ENCODE peak calls at places on chromosomes 2 and 18, in five cellular contexts. T is breast epithelium, P is lower lobe of right lung, K is BE2C, N is psoas muscle. O is an unnamed sample. For H3K36me3, the result is how much of the 10 kb centered on the place peaks cover.

GRCh38 chr18:44680271-44681038 is at the start of gene SETBP1:
- DNase-seq in T (peak), P (peak), K (peak), N (peak), O (peak)

GRCh38 chr2:149037851-149038250 is 648 bp upstream of the LYPD6B start:
- DNase-seq in T (no peak), P (no peak), K (no peak), N (no peak), O (no peak)

GRCh38 chr18:73842795-73843394 is 304.7 kb downstream of the FBXO15 start:
- DNase-seq in T (no peak), P (no peak), K (peak), N (peak), O (no peak)

GRCh38 chr18:42706618-42707017 is 408.9 kb downstream of the RIT2 start:
- DNase-seq in T (peak), P (peak), K (peak), N (no peak), O (no peak)

GRCh38 chr2:159454185-159454584 is 162.2 kb downstream of the BAZ2B start:
- DNase-seq in T (no peak), P (no peak), K (no peak), N (no peak), O (no peak)

GRCh38 chr2:98078699-98079098 is 8.3 kb upstream of the VWA3B start:
- DNase-seq in T (no peak), P (no peak), K (no peak), N (no peak), O (no peak)

GRCh38 chr2:111116843-111117665 is 3.7 kb upstream of the BCL2L11 start:
- DNase-seq in T (peak), P (peak), K (peak), N (peak), O (peak)

GRCh38 chr2:151826737-151827157 is 1.5 kb downstream of the ARL5A start:
- DNase-seq in T (no peak), P (no peak), K (no peak), N (no peak), O (no peak)

GRCh38 chr18:11002277-11002676 is 147.1 kb downstream of the PIEZO2 start:
- DNase-seq in T (no peak), P (no peak), K (no peak), N (no peak), O (no peak)

GRCh38 chr2:50315366-50315765 is 716.6 kb downstream of the NRXN1 start:
- DNase-seq in T (no peak), P (no peak), K (no peak), N (no peak), O (no peak)

GRCh38 chr2:204550738-204551137 is 5.5 kb downstream of the PARD3B start:
- DNase-seq in T (no peak), P (no peak), K (no peak), N (no peak), O (no peak)

GRCh38 chr2:201643216-201643651 is at the start of gene TMEM237:
- DNase-seq in T (no peak), P (peak), K (peak), N (peak), O (no peak)

GRCh38 chr18:49728542-49728941 is 84.8 kb downstream of the ACAA2 start:
- DNase-seq in T (no peak), P (peak), K (peak), N (peak), O (no peak)

GRCh38 chr2:15241208-15241607 is 319.9 kb downstream of the NBAS start:
- DNase-seq in T (no peak), P (no peak), K (no peak), N (no peak), O (no peak)

GRCh38 chr2:9673914-9674481 is 43.2 kb upstream of the YWHAQ start:
- DNase-seq in T (no peak), P (no peak), K (peak), N (no peak), O (no peak)

GRCh38 chr2:48900321-48901014 is 144.9 kb upstream of the LHCGR start:
- DNase-seq in T (no peak), P (no peak), K (peak), N (no peak), O (no peak)

GRCh38 chr2:68196120-68196716 is 38.5 kb downstream of the PNO1 start:
- DNase-seq in T (no peak), P (no peak), K (no peak), N (no peak), O (no peak)

DNA sequence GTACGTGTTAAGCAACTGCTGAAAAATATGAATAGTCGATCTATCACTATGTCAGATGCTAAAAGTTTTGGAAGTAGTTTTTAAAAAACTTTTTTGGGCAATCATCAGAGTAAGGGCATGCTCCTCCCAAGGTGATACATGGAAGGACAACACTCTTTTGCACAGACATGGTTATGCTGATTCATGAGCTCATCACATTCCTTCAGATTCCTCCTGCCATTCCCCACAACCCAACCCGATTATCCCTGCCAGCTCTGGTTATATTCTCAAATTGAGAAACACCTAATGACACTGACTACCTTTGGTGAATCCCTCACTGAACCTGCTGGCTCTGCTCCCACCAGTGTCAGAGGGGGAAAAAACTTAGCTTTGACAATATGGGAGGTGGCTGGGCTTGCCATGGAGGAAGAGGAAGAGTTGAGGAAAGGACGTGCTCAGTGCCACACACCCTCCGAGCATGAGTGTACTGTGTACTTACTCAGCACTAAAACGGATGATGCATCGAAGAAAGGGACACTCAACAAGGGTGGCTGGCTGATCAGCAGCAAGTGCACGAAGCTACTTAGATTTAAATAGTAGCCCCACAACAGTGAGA is 83.9 kb upstream of the RNU4ATAC start:
- DNase-seq in T (no peak), P (no peak), K (no peak), N (no peak), O (no peak)
- H3K36me3 ChIP-seq in T (under half), P (half or more), K (under half), N (under half), O (half or more)

DNA sequence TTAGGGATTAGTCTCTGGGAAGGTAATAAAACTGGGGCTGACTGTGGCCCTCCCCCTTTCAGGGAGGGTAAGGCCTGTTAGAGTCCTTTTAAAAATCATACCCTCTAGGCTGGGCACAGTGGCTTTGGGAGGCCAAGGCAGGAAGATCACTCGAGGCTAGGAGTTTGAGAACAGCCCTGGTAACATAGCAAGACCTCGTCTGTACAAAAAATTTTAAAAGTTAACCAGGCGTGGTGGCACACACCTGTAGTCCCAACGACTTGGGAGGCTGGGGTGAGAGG is 118.7 kb downstream of the STPG4 start:
- DNase-seq in T (no peak), P (no peak), K (no peak), N (no peak), O (no peak)
- H3K36me3 ChIP-seq in T (under half), P (under half), K (under half), N (under half), O (under half)

GRCh38 chr2:233267516-233268245 is 16.2 kb downstream of the ATG16L1 start:
- DNase-seq in T (no peak), P (no peak), K (no peak), N (peak), O (no peak)
- H3K36me3 ChIP-seq in T (under half), P (half or more), K (half or more), N (under half), O (half or more)

GRCh38 chr2:219286436-219287115 is 7.4 kb downstream of the DNAJB2 start:
- DNase-seq in T (no peak), P (no peak), K (no peak), N (no peak), O (no peak)

GRCh38 chr2:219282943-219283581 is 3.9 kb downstream of the DNAJB2 start:
- DNase-seq in T (no peak), P (no peak), K (no peak), N (no peak), O (no peak)

GRCh38 chr2:219285894-219286425 is 6.8 kb downstream of the DNAJB2 start:
- DNase-seq in T (no peak), P (no peak), K (peak), N (no peak), O (no peak)

GRCh38 chr2:219285348-219285685 is 6.2 kb downstream of the DNAJB2 start:
- DNase-seq in T (no peak), P (no peak), K (no peak), N (no peak), O (no peak)

DNA sequence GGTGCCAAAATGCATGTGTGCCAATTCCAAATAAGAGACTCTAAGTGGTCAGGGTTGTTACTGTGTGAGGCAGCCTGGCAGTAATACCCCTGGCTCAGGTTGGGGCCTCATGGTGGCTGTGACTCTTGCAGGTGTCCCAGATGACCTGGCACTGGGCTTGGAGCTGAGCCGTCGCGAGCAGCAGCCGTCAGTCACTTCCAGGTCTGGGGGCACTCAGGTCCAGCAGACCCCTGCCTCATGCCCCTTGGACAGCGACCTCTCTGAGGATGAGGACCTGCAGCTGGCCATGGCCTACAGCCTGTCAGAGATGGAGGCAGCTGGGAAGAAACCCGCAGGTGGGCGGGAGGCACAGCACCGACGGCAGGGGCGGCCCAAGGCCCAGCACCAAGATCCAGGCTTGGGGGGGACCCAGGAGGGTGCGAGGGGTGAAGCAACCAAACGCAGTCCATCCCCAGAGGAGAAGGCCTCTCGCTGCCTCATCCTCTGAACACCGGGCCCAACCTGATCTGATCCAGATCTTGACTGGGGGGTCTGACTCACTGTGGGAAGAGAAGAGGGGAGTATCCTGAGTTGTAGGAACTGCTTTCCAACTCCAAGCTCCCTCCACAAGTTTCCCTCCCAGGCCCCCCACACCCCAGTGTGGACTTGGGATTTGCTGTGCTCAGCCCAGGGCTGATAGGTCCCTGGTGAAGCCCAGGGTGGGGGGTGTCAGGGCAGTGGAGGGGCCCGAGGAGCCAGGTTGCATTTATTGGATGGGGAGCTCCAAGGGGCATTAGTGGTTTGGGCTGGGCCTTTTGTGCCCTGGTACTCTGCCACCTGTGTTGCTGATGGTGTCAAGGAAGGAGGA is 5.6 kb downstream of the DNAJB2 start:
- DNase-seq in T (no peak), P (no peak), K (no peak), N (no peak), O (no peak)
- H3K36me3 ChIP-seq in T (under half), P (half or more), K (under half), N (under half), O (under half)

GRCh38 chr2:178385595-178386148 is 65.3 kb downstream of the PRKRA start:
- DNase-seq in T (no peak), P (no peak), K (no peak), N (no peak), O (no peak)
- H3K36me3 ChIP-seq in T (under half), P (under half), K (under half), N (under half), O (under half)

GRCh38 chr18:55261253-55261652 is 302.0 kb upstream of the CCDC68 start:
- DNase-seq in T (no peak), P (no peak), K (no peak), N (no peak), O (no peak)
- H3K36me3 ChIP-seq in T (under half), P (under half), K (half or more), N (under half), O (under half)

GRCh38 chr2:20249170-20249569 is 24.2 kb upstream of the SDC1 start:
- DNase-seq in T (no peak), P (no peak), K (no peak), N (no peak), O (no peak)
- H3K36me3 ChIP-seq in T (under half), P (half or more), K (half or more), N (under half), O (half or more)